ENCODE peak calls at places on chromosomes 7 and 10, in eight cellular contexts. One of them, this sample, is unnamed.

GRCh38 chr10:93160829-93161228 is 87.1 kb downstream of the CYP26A1 start:
- DNase-seq in head of caudate nucleus: no peak
- DNase-seq in breast epithelium: no peak
- DNase-seq in CD4-positive, alpha-beta T cell: no peak
- DNase-seq in stimulated activated CD4-positive, alpha-beta T cell treated with anti-CD3 and anti-CD28 coated beads, Interleukin-1b, Interleukin-23, amount 100 ng/mL, for 24 hours: no peak
- DNase-seq in mesendoderm: no peak
- DNase-seq in NCI-H1436: no peak
- DNase-seq in neural crest cell: no peak
- DNase-seq in this sample: no peak

GRCh38 chr10:63698815-63699205 is 177.6 kb downstream of the REEP3 start:
- DNase-seq in head of caudate nucleus: no peak
- DNase-seq in breast epithelium: no peak
- DNase-seq in CD4-positive, alpha-beta T cell: no peak
- DNase-seq in stimulated activated CD4-positive, alpha-beta T cell treated with anti-CD3 and anti-CD28 coated beads, Interleukin-1b, Interleukin-23, amount 100 ng/mL, for 24 hours: no peak
- DNase-seq in mesendoderm: no peak
- DNase-seq in NCI-H1436: no peak
- DNase-seq in neural crest cell: no peak
- DNase-seq in this sample: no peak

GRCh38 chr10:131848741-131849590 is 51.8 kb upstream of the PPP2R2D start:
- DNase-seq in head of caudate nucleus: no peak
- DNase-seq in breast epithelium: peak
- DNase-seq in CD4-positive, alpha-beta T cell: no peak
- DNase-seq in stimulated activated CD4-positive, alpha-beta T cell treated with anti-CD3 and anti-CD28 coated beads, Interleukin-1b, Interleukin-23, amount 100 ng/mL, for 24 hours: no peak
- DNase-seq in mesendoderm: no peak
- DNase-seq in NCI-H1436: no peak
- DNase-seq in neural crest cell: no peak
- DNase-seq in this sample: no peak

GRCh38 chr7:26538216-26538615 is 246.6 kb downstream of the SNX10 start:
- DNase-seq in head of caudate nucleus: no peak
- DNase-seq in breast epithelium: no peak
- DNase-seq in CD4-positive, alpha-beta T cell: no peak
- DNase-seq in stimulated activated CD4-positive, alpha-beta T cell treated with anti-CD3 and anti-CD28 coated beads, Interleukin-1b, Interleukin-23, amount 100 ng/mL, for 24 hours: no peak
- DNase-seq in mesendoderm: no peak
- DNase-seq in NCI-H1436: no peak
- DNase-seq in neural crest cell: no peak
- DNase-seq in this sample: no peak

GRCh38 chr7:38679419-38679818 is 48.2 kb upstream of the AMPH start:
- DNase-seq in head of caudate nucleus: no peak
- DNase-seq in breast epithelium: no peak
- DNase-seq in CD4-positive, alpha-beta T cell: no peak
- DNase-seq in stimulated activated CD4-positive, alpha-beta T cell treated with anti-CD3 and anti-CD28 coated beads, Interleukin-1b, Interleukin-23, amount 100 ng/mL, for 24 hours: no peak
- DNase-seq in mesendoderm: no peak
- DNase-seq in NCI-H1436: no peak
- DNase-seq in neural crest cell: no peak
- DNase-seq in this sample: no peak

GRCh38 chr10:28778524-28778923 is 101.2 kb downstream of the BAMBI start:
- DNase-seq in head of caudate nucleus: no peak
- DNase-seq in breast epithelium: no peak
- DNase-seq in CD4-positive, alpha-beta T cell: no peak
- DNase-seq in stimulated activated CD4-positive, alpha-beta T cell treated with anti-CD3 and anti-CD28 coated beads, Interleukin-1b, Interleukin-23, amount 100 ng/mL, for 24 hours: no peak
- DNase-seq in mesendoderm: no peak
- DNase-seq in NCI-H1436: no peak
- DNase-seq in neural crest cell: no peak
- DNase-seq in this sample: no peak

GRCh38 chr10:116669832-116670644 is 49.3 kb downstream of the PNLIPRP2 start:
- DNase-seq in head of caudate nucleus: no peak
- DNase-seq in breast epithelium: no peak
- DNase-seq in CD4-positive, alpha-beta T cell: no peak
- DNase-seq in stimulated activated CD4-positive, alpha-beta T cell treated with anti-CD3 and anti-CD28 coated beads, Interleukin-1b, Interleukin-23, amount 100 ng/mL, for 24 hours: no peak
- DNase-seq in mesendoderm: peak
- DNase-seq in NCI-H1436: no peak
- DNase-seq in neural crest cell: no peak
- DNase-seq in this sample: no peak

GRCh38 chr7:21504021-21504420 is 38.8 kb upstream of the DNAH11 start:
- DNase-seq in head of caudate nucleus: no peak
- DNase-seq in breast epithelium: no peak
- DNase-seq in CD4-positive, alpha-beta T cell: no peak
- DNase-seq in stimulated activated CD4-positive, alpha-beta T cell treated with anti-CD3 and anti-CD28 coated beads, Interleukin-1b, Interleukin-23, amount 100 ng/mL, for 24 hours: no peak
- DNase-seq in mesendoderm: peak
- DNase-seq in NCI-H1436: no peak
- DNase-seq in neural crest cell: no peak
- DNase-seq in this sample: no peak

GRCh38 chr7:84647797-84648762 is 453.5 kb upstream of the SEMA3A start:
- DNase-seq in head of caudate nucleus: no peak
- DNase-seq in breast epithelium: no peak
- DNase-seq in CD4-positive, alpha-beta T cell: no peak
- DNase-seq in stimulated activated CD4-positive, alpha-beta T cell treated with anti-CD3 and anti-CD28 coated beads, Interleukin-1b, Interleukin-23, amount 100 ng/mL, for 24 hours: no peak
- DNase-seq in mesendoderm: peak
- DNase-seq in NCI-H1436: no peak
- DNase-seq in neural crest cell: no peak
- DNase-seq in this sample: no peak

GRCh38 chr7:143288836-143289235 is 685 bp downstream of the CASP2 start:
- DNase-seq in head of caudate nucleus: no peak
- DNase-seq in breast epithelium: no peak
- DNase-seq in CD4-positive, alpha-beta T cell: no peak
- DNase-seq in stimulated activated CD4-positive, alpha-beta T cell treated with anti-CD3 and anti-CD28 coated beads, Interleukin-1b, Interleukin-23, amount 100 ng/mL, for 24 hours: no peak
- DNase-seq in mesendoderm: peak
- DNase-seq in NCI-H1436: no peak
- DNase-seq in neural crest cell: no peak
- DNase-seq in this sample: no peak

GRCh38 chr10:95183451-95184230 is 10.4 kb upstream of the ACSM6 start:
- DNase-seq in head of caudate nucleus: peak
- DNase-seq in breast epithelium: peak
- DNase-seq in CD4-positive, alpha-beta T cell: peak
- DNase-seq in stimulated activated CD4-positive, alpha-beta T cell treated with anti-CD3 and anti-CD28 coated beads, Interleukin-1b, Interleukin-23, amount 100 ng/mL, for 24 hours: peak
- DNase-seq in mesendoderm: peak
- DNase-seq in NCI-H1436: peak
- DNase-seq in neural crest cell: peak
- DNase-seq in this sample: peak

GRCh38 chr7:90111-91063 is 102.0 kb upstream of the FAM20C start:
- DNase-seq in head of caudate nucleus: no peak
- DNase-seq in breast epithelium: no peak
- DNase-seq in CD4-positive, alpha-beta T cell: no peak
- DNase-seq in stimulated activated CD4-positive, alpha-beta T cell treated with anti-CD3 and anti-CD28 coated beads, Interleukin-1b, Interleukin-23, amount 100 ng/mL, for 24 hours: no peak
- DNase-seq in mesendoderm: no peak
- DNase-seq in NCI-H1436: no peak
- DNase-seq in neural crest cell: no peak
- DNase-seq in this sample: no peak

GRCh38 chr10:126919426-126919825 is 14.2 kb downstream of the DOCK1 start:
- DNase-seq in head of caudate nucleus: no peak
- DNase-seq in breast epithelium: no peak
- DNase-seq in CD4-positive, alpha-beta T cell: no peak
- DNase-seq in stimulated activated CD4-positive, alpha-beta T cell treated with anti-CD3 and anti-CD28 coated beads, Interleukin-1b, Interleukin-23, amount 100 ng/mL, for 24 hours: no peak
- DNase-seq in mesendoderm: no peak
- DNase-seq in NCI-H1436: no peak
- DNase-seq in neural crest cell: peak
- DNase-seq in this sample: no peak

GRCh38 chr10:34206602-34207268 is 608.4 kb downstream of the PARD3 start:
- DNase-seq in head of caudate nucleus: no peak
- DNase-seq in breast epithelium: no peak
- DNase-seq in CD4-positive, alpha-beta T cell: no peak
- DNase-seq in stimulated activated CD4-positive, alpha-beta T cell treated with anti-CD3 and anti-CD28 coated beads, Interleukin-1b, Interleukin-23, amount 100 ng/mL, for 24 hours: no peak
- DNase-seq in mesendoderm: peak
- DNase-seq in NCI-H1436: no peak
- DNase-seq in neural crest cell: no peak
- DNase-seq in this sample: no peak

GRCh38 chr10:128519581-128519980 is 393.4 kb upstream of the MKI67 start:
- DNase-seq in head of caudate nucleus: no peak
- DNase-seq in breast epithelium: no peak
- DNase-seq in CD4-positive, alpha-beta T cell: no peak
- DNase-seq in stimulated activated CD4-positive, alpha-beta T cell treated with anti-CD3 and anti-CD28 coated beads, Interleukin-1b, Interleukin-23, amount 100 ng/mL, for 24 hours: no peak
- DNase-seq in mesendoderm: no peak
- DNase-seq in NCI-H1436: no peak
- DNase-seq in neural crest cell: no peak
- DNase-seq in this sample: no peak

GRCh38 chr10:14379556-14380330 is 49.0 kb upstream of the FRMD4A start:
- DNase-seq in head of caudate nucleus: peak
- DNase-seq in breast epithelium: no peak
- DNase-seq in CD4-positive, alpha-beta T cell: no peak
- DNase-seq in stimulated activated CD4-positive, alpha-beta T cell treated with anti-CD3 and anti-CD28 coated beads, Interleukin-1b, Interleukin-23, amount 100 ng/mL, for 24 hours: no peak
- DNase-seq in mesendoderm: no peak
- DNase-seq in NCI-H1436: no peak
- DNase-seq in neural crest cell: no peak
- DNase-seq in this sample: no peak

GRCh38 chr7:33903770-33904679 is 1.3 kb upstream of the BMPER start:
- DNase-seq in head of caudate nucleus: peak
- DNase-seq in breast epithelium: no peak
- DNase-seq in CD4-positive, alpha-beta T cell: no peak
- DNase-seq in stimulated activated CD4-positive, alpha-beta T cell treated with anti-CD3 and anti-CD28 coated beads, Interleukin-1b, Interleukin-23, amount 100 ng/mL, for 24 hours: no peak
- DNase-seq in mesendoderm: peak
- DNase-seq in NCI-H1436: no peak
- DNase-seq in neural crest cell: peak
- DNase-seq in this sample: no peak

GRCh38 chr10:65306201-65306600 is 1619.6 kb upstream of the LRRTM3 start:
- DNase-seq in head of caudate nucleus: no peak
- DNase-seq in breast epithelium: no peak
- DNase-seq in CD4-positive, alpha-beta T cell: no peak
- DNase-seq in stimulated activated CD4-positive, alpha-beta T cell treated with anti-CD3 and anti-CD28 coated beads, Interleukin-1b, Interleukin-23, amount 100 ng/mL, for 24 hours: no peak
- DNase-seq in mesendoderm: no peak
- DNase-seq in NCI-H1436: no peak
- DNase-seq in neural crest cell: no peak
- DNase-seq in this sample: no peak

GRCh38 chr10:27157150-27157549 is 2.0 kb downstream of the MASTL start:
- DNase-seq in head of caudate nucleus: no peak
- DNase-seq in breast epithelium: no peak
- DNase-seq in CD4-positive, alpha-beta T cell: no peak
- DNase-seq in stimulated activated CD4-positive, alpha-beta T cell treated with anti-CD3 and anti-CD28 coated beads, Interleukin-1b, Interleukin-23, amount 100 ng/mL, for 24 hours: no peak
- DNase-seq in mesendoderm: no peak
- DNase-seq in NCI-H1436: no peak
- DNase-seq in neural crest cell: no peak
- DNase-seq in this sample: no peak

GRCh38 chr7:65233409-65234034 is 140.1 kb upstream of the ZNF92 start:
- DNase-seq in head of caudate nucleus: no peak
- DNase-seq in breast epithelium: no peak
- DNase-seq in CD4-positive, alpha-beta T cell: no peak
- DNase-seq in stimulated activated CD4-positive, alpha-beta T cell treated with anti-CD3 and anti-CD28 coated beads, Interleukin-1b, Interleukin-23, amount 100 ng/mL, for 24 hours: no peak
- DNase-seq in mesendoderm: peak
- DNase-seq in NCI-H1436: no peak
- DNase-seq in neural crest cell: no peak
- DNase-seq in this sample: no peak

GRCh38 chr7:54072710-54073109 is 469.5 kb upstream of the VSTM2A start:
- DNase-seq in head of caudate nucleus: no peak
- DNase-seq in breast epithelium: no peak
- DNase-seq in CD4-positive, alpha-beta T cell: no peak
- DNase-seq in stimulated activated CD4-positive, alpha-beta T cell treated with anti-CD3 and anti-CD28 coated beads, Interleukin-1b, Interleukin-23, amount 100 ng/mL, for 24 hours: no peak
- DNase-seq in mesendoderm: no peak
- DNase-seq in NCI-H1436: no peak
- DNase-seq in neural crest cell: no peak
- DNase-seq in this sample: no peak

GRCh38 chr7:130529417-130529816 is 37.5 kb downstream of the MEST start:
- DNase-seq in head of caudate nucleus: no peak
- DNase-seq in breast epithelium: no peak
- DNase-seq in CD4-positive, alpha-beta T cell: no peak
- DNase-seq in stimulated activated CD4-positive, alpha-beta T cell treated with anti-CD3 and anti-CD28 coated beads, Interleukin-1b, Interleukin-23, amount 100 ng/mL, for 24 hours: no peak
- DNase-seq in mesendoderm: no peak
- DNase-seq in NCI-H1436: no peak
- DNase-seq in neural crest cell: no peak
- DNase-seq in this sample: no peak

GRCh38 chr7:52100-52499 is 140.3 kb upstream of the FAM20C start:
- DNase-seq in head of caudate nucleus: no peak
- DNase-seq in breast epithelium: no peak
- DNase-seq in CD4-positive, alpha-beta T cell: no peak
- DNase-seq in stimulated activated CD4-positive, alpha-beta T cell treated with anti-CD3 and anti-CD28 coated beads, Interleukin-1b, Interleukin-23, amount 100 ng/mL, for 24 hours: no peak
- DNase-seq in mesendoderm: no peak
- DNase-seq in NCI-H1436: no peak
- DNase-seq in neural crest cell: no peak
- DNase-seq in this sample: no peak

GRCh38 chr7:94393251-94393758 is 1.4 kb upstream of the COL1A2 start:
- DNase-seq in head of caudate nucleus: no peak
- DNase-seq in breast epithelium: no peak
- DNase-seq in CD4-positive, alpha-beta T cell: no peak
- DNase-seq in stimulated activated CD4-positive, alpha-beta T cell treated with anti-CD3 and anti-CD28 coated beads, Interleukin-1b, Interleukin-23, amount 100 ng/mL, for 24 hours: no peak
- DNase-seq in mesendoderm: peak
- DNase-seq in NCI-H1436: no peak
- DNase-seq in neural crest cell: peak
- DNase-seq in this sample: no peak

GRCh38 chr7:93890041-93890463 is 501 bp downstream of the TFPI2 start:
- DNase-seq in head of caudate nucleus: no peak
- DNase-seq in breast epithelium: no peak
- DNase-seq in CD4-positive, alpha-beta T cell: no peak
- DNase-seq in stimulated activated CD4-positive, alpha-beta T cell treated with anti-CD3 and anti-CD28 coated beads, Interleukin-1b, Interleukin-23, amount 100 ng/mL, for 24 hours: no peak
- DNase-seq in mesendoderm: peak
- DNase-seq in NCI-H1436: no peak
- DNase-seq in neural crest cell: peak
- DNase-seq in this sample: no peak

GRCh38 chr7:128687131-128687530 is 15.0 kb downstream of the GARIN1A start:
- DNase-seq in head of caudate nucleus: no peak
- DNase-seq in breast epithelium: no peak
- DNase-seq in CD4-positive, alpha-beta T cell: no peak
- DNase-seq in stimulated activated CD4-positive, alpha-beta T cell treated with anti-CD3 and anti-CD28 coated beads, Interleukin-1b, Interleukin-23, amount 100 ng/mL, for 24 hours: no peak
- DNase-seq in mesendoderm: no peak
- DNase-seq in NCI-H1436: no peak
- DNase-seq in neural crest cell: no peak
- DNase-seq in this sample: no peak

This sample was measured in GDM1.